ENCODE peak calls at places on chromosomes 11 and 22, in eight cellular contexts. U is spleen, X is sigmoid colon, L is GM23338, Q is GM12878, H is esophagus muscularis mucosa, M is GM12892, K is stomach. V is an unnamed sample.
A peak's percentile ranks its signal among the peaks of the same experiment; 100 is the strongest.

GRCh38 chr22:28792491-28793383 is 7.6 kb downstream of the XBP1 start:
- DNase-seq in K (no peak), H (no peak), L (peak; percentile 23), Q (no peak), U (peak; percentile 49), X (no peak), M (no peak), V (no peak)

GRCh38 chr11:121334973-121335711 is 42.6 kb downstream of the SC5D start:
- DNase-seq in H (no peak), Q (no peak), U (no peak), K (no peak), X (no peak), M (no peak), L (no peak), V (no peak)

GRCh38 chr11:111526501-111526900 is 11.9 kb downstream of the HOATZ start:
- DNase-seq in K (no peak), U (no peak), Q (no peak), M (no peak), L (no peak), H (no peak), X (no peak), V (no peak)

GRCh38 chr11:88036701-88037100 is 138.5 kb downstream of the RAB38 start:
- DNase-seq in M (no peak), Q (no peak), L (no peak), H (no peak), X (no peak), U (no peak), K (no peak), V (no peak)

GRCh38 chr22:39115570-39115969 is 18.5 kb downstream of the APOBEC3H start:
- DNase-seq in Q (no peak), H (no peak), L (no peak), K (no peak), X (no peak), U (no peak), M (no peak), V (no peak)

GRCh38 chr11:113457784-113458183 is 17.4 kb downstream of the DRD2 start:
- DNase-seq in Q (no peak), X (no peak), M (no peak), H (no peak), U (no peak), L (peak; percentile 36), K (no peak), V (no peak)

GRCh38 chr11:12973529-12974181 is 35.5 kb upstream of the RASSF10 start:
- DNase-seq in X (no peak), Q (no peak), H (no peak), U (no peak), M (no peak), L (no peak), K (no peak), V (no peak)

GRCh38 chr22:36284171-36284571 is 31.2 kb downstream of the APOL1 start:
- DNase-seq in Q (no peak), M (no peak), H (no peak), L (no peak), X (peak; percentile 66), K (no peak), U (peak; percentile 77), V (no peak)

GRCh38 chr11:104531075-104531474 is 367.1 kb upstream of the PDGFD start:
- DNase-seq in X (no peak), K (no peak), U (no peak), Q (no peak), M (no peak), H (no peak), L (peak; percentile 68), V (no peak)

GRCh38 chr11:132848336-132848735 is 684.0 kb downstream of the OPCML start:
- DNase-seq in H (no peak), X (no peak), K (no peak), Q (no peak), U (no peak), L (no peak), M (no peak), V (peak; percentile 31)

GRCh38 chr11:124872741-124873140 is 7.5 kb downstream of the ROBO3 start:
- DNase-seq in U (no peak), L (peak; percentile 66), M (no peak), X (peak; percentile 52), K (no peak), H (no peak), Q (no peak), V (no peak)

GRCh38 chr11:130551388-130551787 is 102.9 kb downstream of the ADAMTS15 start:
- DNase-seq in K (no peak), Q (no peak), H (no peak), L (no peak), X (no peak), U (no peak), M (no peak), V (no peak)

GRCh38 chr11:128763224-128763623 is 69.4 kb downstream of the FLI1 start:
- DNase-seq in X (no peak), L (no peak), K (no peak), Q (no peak), M (no peak), H (no peak), U (no peak), V (no peak)

GRCh38 chr11:124657922-124658321 is 15.6 kb downstream of the SIAE start:
- DNase-seq in K (no peak), H (no peak), X (no peak), M (no peak), L (peak; percentile 42), Q (no peak), U (no peak), V (no peak)

GRCh38 chr11:44950625-44951472 is at the start of gene TP53I11:
- DNase-seq in K (peak; percentile 83), L (no peak), M (peak; percentile 42), U (peak; percentile 95), H (no peak), Q (no peak), X (peak; percentile 88), V (peak; percentile 54)

GRCh38 chr11:125262194-125262824 is 97.8 kb downstream of the PKNOX2 start:
- DNase-seq in M (no peak), X (no peak), H (no peak), Q (no peak), L (no peak), U (no peak), K (no peak), V (no peak)

GRCh38 chr22:19874307-19875060 is 19.8 kb upstream of the GNB1L start:
- DNase-seq in M (peak; percentile 15), Q (no peak), L (peak; percentile 34), H (no peak), X (peak; percentile 63), K (peak; percentile 47), U (peak; percentile 75), V (no peak)

GRCh38 chr22:36358533-36359171 is 29.1 kb downstream of the MYH9 start:
- DNase-seq in M (no peak), L (no peak), H (no peak), Q (no peak), K (no peak), U (no peak), X (peak; percentile 86), V (no peak)

GRCh38 chr11:6411594-6412031 is 7.3 kb downstream of the APBB1 start:
- DNase-seq in K (no peak), L (no peak), M (no peak), Q (no peak), X (no peak), U (peak; percentile 69), H (no peak), V (no peak)

GRCh38 chr11:134071766-134072403 is 3.0 kb downstream of the JAM3 start:
- DNase-seq in M (no peak), K (no peak), X (no peak), U (no peak), Q (no peak), H (no peak), L (peak; percentile 40), V (no peak)

GRCh38 chr22:39216143-39216490 is 28.7 kb downstream of the PDGFB start:
- DNase-seq in K (no peak), M (no peak), L (no peak), Q (no peak), H (no peak), X (peak; percentile 48), U (peak; percentile 51), V (no peak)

GRCh38 chr11:104198576-104198975 is 34.6 kb upstream of the PDGFD start:
- DNase-seq in U (no peak), L (no peak), X (no peak), Q (no peak), M (no peak), H (no peak), K (no peak), V (no peak)

GRCh38 chr11:57639321-57640067 is 10.2 kb downstream of the YPEL4 start:
- DNase-seq in Q (no peak), L (peak; percentile 99), H (no peak), U (no peak), X (no peak), K (no peak), M (no peak), V (no peak)
- TF ChIP-seq POLR2AphosphoS5 in Q (no peak), L (peak; percentile 78), H (no peak), U (no peak), X (no peak), K (no peak), M (no peak), V (no peak)

GRCh38 chr11:92738281-92738680 is 231.2 kb upstream of the MTNR1B start:
- DNase-seq in H (no peak), Q (no peak), U (no peak), M (no peak), L (no peak), K (no peak), X (no peak), V (no peak)

GRCh38 chr11:92740251-92740650 is 229.2 kb upstream of the MTNR1B start:
- DNase-seq in H (no peak), L (no peak), Q (no peak), M (no peak), U (no peak), X (no peak), K (no peak), V (no peak)

GRCh38 chr11:92739020-92739419 is 230.4 kb upstream of the MTNR1B start:
- DNase-seq in H (no peak), K (no peak), L (no peak), M (no peak), U (no peak), Q (no peak), X (no peak), V (no peak)

GRCh38 chr11:92735039-92735438 is 234.4 kb upstream of the MTNR1B start:
- DNase-seq in X (no peak), U (no peak), K (no peak), M (no peak), Q (no peak), L (peak; percentile 58), H (no peak), V (no peak)
- TF ChIP-seq POLR2AphosphoS5 in X (no peak), U (no peak), K (no peak), M (no peak), Q (no peak), L (no peak), H (no peak), V (no peak)

DNA sequence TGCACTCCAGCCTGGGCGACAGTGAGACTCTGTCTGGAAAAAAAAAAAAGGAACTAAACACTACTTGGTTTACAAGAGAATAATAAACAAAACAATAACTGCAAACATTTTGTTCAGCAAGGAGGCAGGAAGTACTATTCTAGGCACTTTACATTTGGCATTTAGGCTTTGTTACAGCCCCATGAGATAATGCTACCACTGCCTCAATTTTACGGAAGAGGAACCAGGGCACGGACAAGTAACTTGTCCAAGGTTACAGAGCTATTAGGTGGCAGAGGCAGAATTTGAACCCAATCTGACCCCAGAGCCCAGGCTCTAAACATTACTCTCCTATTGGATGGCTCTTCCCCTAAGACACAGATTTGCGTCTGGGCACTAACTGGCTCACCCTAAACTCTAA is 108.7 kb upstream of the AKIP1 start:
- DNase-seq in X (no peak), H (no peak), M (no peak), U (no peak), L (no peak), Q (no peak), K (no peak), V (no peak)
- TF ChIP-seq POLR2AphosphoS5 in X (no peak), H (no peak), M (no peak), U (peak; percentile 11), L (no peak), Q (no peak), K (no peak), V (no peak)

GRCh38 chr22:32541481-32541880 is 66.9 kb downstream of the FBXO7 start:
- DNase-seq in M (no peak), X (peak; percentile 50), H (no peak), K (no peak), L (no peak), Q (no peak), U (peak; percentile 25), V (no peak)
- TF ChIP-seq POLR2AphosphoS5 in M (no peak), X (no peak), H (no peak), K (no peak), L (no peak), Q (no peak), U (no peak), V (no peak)